ENCODE peak calls at places on chromosomes 11 and 22, in eight cellular contexts. W, R, A, G, N, X, B and C are unnamed samples.
A peak's percentile ranks its signal among the peaks of the same experiment; 100 is the strongest.

GRCh38 chr11:8717876-8718753 is 35.5 kb downstream of the RPL27A start:
- DNase-seq in W (peak; percentile 82), R (peak; percentile 97), A (peak; percentile 73), G (no peak), N (peak; percentile 86), X (no peak), B (peak; percentile 85), C (peak; percentile 82)

GRCh38 chr11:10913996-10914514 is 56.2 kb upstream of the ZBED5 start:
- DNase-seq in W (no peak), R (no peak), A (no peak), G (no peak), N (no peak), X (no peak), B (no peak), C (no peak)

GRCh38 chr11:110034816-110035215 is 58.4 kb upstream of the ZC3H12C start:
- DNase-seq in W (no peak), R (no peak), A (no peak), G (no peak), N (no peak), X (no peak), B (no peak), C (no peak)

GRCh38 chr22:18126606-18127005 is 16.0 kb downstream of the TUBA8 start:
- DNase-seq in W (no peak), R (no peak), A (no peak), G (no peak), N (no peak), X (no peak), B (peak; percentile 62), C (no peak)

GRCh38 chr11:134224710-134225662 is 515 bp downstream of the VPS26B start:
- DNase-seq in W (peak; percentile 91), R (peak; percentile 7), A (peak; percentile 63), G (peak; percentile 39), N (peak; percentile 87), X (no peak), B (peak; percentile 80), C (peak; percentile 71)

GRCh38 chr22:44702479-44703219 is 645 bp downstream of the PRR5 start:
- DNase-seq in W (peak; percentile 74), R (peak; percentile 54), A (peak; percentile 61), G (no peak), N (no peak), X (no peak), B (no peak), C (no peak)

GRCh38 chr11:115505165-115505564 is 950 bp upstream of the CADM1 start:
- DNase-seq in W (no peak), R (no peak), A (peak; percentile 35), G (no peak), N (peak; percentile 66), X (no peak), B (no peak), C (no peak)

GRCh38 chr11:23123766-23124165 is 263.5 kb upstream of the CCDC179 start:
- DNase-seq in W (no peak), R (peak; percentile 51), A (no peak), G (no peak), N (no peak), X (no peak), B (no peak), C (no peak)

GRCh38 chr11:96126917-96127595 is 203.1 kb upstream of the MTMR2 start:
- DNase-seq in W (no peak), R (no peak), A (no peak), G (no peak), N (no peak), X (no peak), B (no peak), C (no peak)

GRCh38 chr22:42855211-42855610 is 1.9 kb downstream of the ARFGAP3 start:
- DNase-seq in W (no peak), R (no peak), A (no peak), G (no peak), N (no peak), X (no peak), B (peak; percentile 31), C (no peak)

GRCh38 chr22:20810645-20811044 is 36.7 kb downstream of the SERPIND1 start:
- DNase-seq in W (no peak), R (no peak), A (no peak), G (no peak), N (no peak), X (no peak), B (no peak), C (no peak)

GRCh38 chr22:35230839-35231584 is 26.3 kb upstream of the HMGXB4 start:
- DNase-seq in W (no peak), R (no peak), A (no peak), G (peak; percentile 42), N (no peak), X (peak; percentile 31), B (no peak), C (no peak)

GRCh38 chr22:21726650-21727049 is 8.9 kb downstream of the YPEL1 start:
- DNase-seq in W (no peak), R (no peak), A (no peak), G (peak; percentile 79), N (no peak), X (no peak), B (no peak), C (no peak)

GRCh38 chr11:131064373-131064991 is 148.2 kb upstream of the SNX19 start:
- DNase-seq in W (peak; percentile 67), R (peak; percentile 70), A (peak; percentile 44), G (peak; percentile 68), N (peak; percentile 77), X (no peak), B (no peak), C (no peak)

GRCh38 chr11:13008625-13009475 is at the start of gene RASSF10:
- DNase-seq in W (peak; percentile 91), R (no peak), A (peak; percentile 33), G (no peak), N (peak; percentile 95), X (no peak), B (no peak), C (peak; percentile 90)

GRCh38 chr11:103944251-103944944 is 92.0 kb upstream of the DDI1 start:
- DNase-seq in W (no peak), R (no peak), A (no peak), G (no peak), N (no peak), X (no peak), B (no peak), C (no peak)

GRCh38 chr22:46935506-46936377 is 173.3 kb downstream of the TBC1D22A start:
- DNase-seq in W (no peak), R (no peak), A (no peak), G (no peak), N (peak; percentile 75), X (no peak), B (no peak), C (no peak)

GRCh38 chr22:35995772-35996171 is 32.9 kb downstream of the RBFOX2 start:
- DNase-seq in W (peak; percentile 76), R (peak; percentile 99), A (peak; percentile 86), G (no peak), N (peak; percentile 83), X (no peak), B (peak; percentile 87), C (no peak)

GRCh38 chr11:18633256-18634139 is 644 bp downstream of the SPTY2D1 start:
- DNase-seq in W (no peak), R (peak; percentile 48), A (no peak), G (peak; percentile 44), N (no peak), X (no peak), B (no peak), C (no peak)
- H3K27ac ChIP-seq in W (peak overlapping the region; percentile 87), R (peak overlapping the region; percentile 70), A (peak overlapping the region; percentile 84), G (peak overlapping the region; percentile 50), N (peak overlapping the region; percentile 91), X (peak overlapping the region; percentile 82), B (peak overlapping the region; percentile 95), C (peak overlapping the region; percentile 93)

GRCh38 chr11:65315204-65315865 is 669 bp downstream of the CDC42EP2 start:
- DNase-seq in W (peak; percentile 94), R (peak; percentile 68), A (peak; percentile 93), G (peak; percentile 86), N (peak; percentile 92), X (no peak), B (peak; percentile 87), C (peak; percentile 77)

GRCh38 chr11:65314501-65315203 is at the start of gene CDC42EP2:
- DNase-seq in W (peak; percentile 96), R (peak; percentile 80), A (peak; percentile 94), G (peak; percentile 74), N (peak; percentile 96), X (no peak), B (peak; percentile 93), C (peak; percentile 93)

GRCh38 chr11:65316979-65317786 is 2.5 kb downstream of the CDC42EP2 start:
- DNase-seq in W (peak; percentile 86), R (peak; percentile 84), A (peak; percentile 78), G (no peak), N (peak; percentile 94), X (no peak), B (no peak), C (no peak)

GRCh38 chr11:65315866-65316233 is 1.2 kb downstream of the CDC42EP2 start:
- DNase-seq in W (no peak), R (no peak), A (no peak), G (no peak), N (no peak), X (no peak), B (no peak), C (no peak)

GRCh38 chr11:65316311-65316978 is 1.8 kb downstream of the CDC42EP2 start:
- DNase-seq in W (peak; percentile 79), R (peak; percentile 97), A (peak; percentile 63), G (no peak), N (no peak), X (no peak), B (no peak), C (peak; percentile 34)
- H3K4me3 ChIP-seq in W (peak overlapping the region; percentile 84), R (peak overlapping the region; percentile 96), A (peak overlapping the region; percentile 96), G (no peak overlapping the region), N (peak overlapping the region; percentile 80), X (peak overlapping the region; percentile 89), B (peak overlapping the region; percentile 95), C (peak overlapping the region; percentile 78)

GRCh38 chr22:31680764-31681624 is 19.0 kb upstream of the PISD start:
- DNase-seq in W (no peak), R (peak; percentile 79), A (no peak), G (no peak), N (peak; percentile 22), X (no peak), B (no peak), C (no peak)
- H3K27ac ChIP-seq in W (no peak overlapping the region), R (peak overlapping the region; percentile 58), A (no peak overlapping the region), G (no peak overlapping the region), N (no peak overlapping the region), X (peak overlapping the region; percentile 43), B (peak overlapping the region; percentile 13), C (no peak overlapping the region)

DNA sequence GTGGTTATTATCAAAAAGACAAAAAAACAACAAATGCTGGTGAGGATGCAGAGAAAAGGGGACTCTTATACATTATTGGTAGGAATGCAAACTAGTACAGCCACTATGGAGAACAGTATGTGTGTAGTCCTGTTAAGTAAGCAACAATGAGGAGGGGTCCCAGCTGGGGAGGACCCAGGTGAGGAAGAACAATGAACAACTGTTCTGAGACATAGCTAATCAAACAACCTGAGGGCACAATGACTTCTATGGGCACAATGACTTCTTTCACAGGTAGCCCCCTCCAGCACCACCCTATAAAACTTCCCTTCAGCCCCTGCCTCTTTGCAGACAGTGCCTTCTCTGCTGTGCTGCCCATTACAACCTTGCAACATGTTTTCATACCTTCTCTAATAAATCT is 5.6 kb downstream of the JAML start:
- DNase-seq in W (no peak), R (no peak), A (no peak), G (no peak), N (no peak), X (no peak), B (no peak), C (no peak)
- H3K4me3 ChIP-seq in W (no peak overlapping the region), R (no peak overlapping the region), A (no peak overlapping the region), G (no peak overlapping the region), N (no peak overlapping the region), X (no peak overlapping the region), B (no peak overlapping the region), C (no peak overlapping the region)